ENCODE peak calls at places on chromosomes 7 and 10, in ten cellular contexts. One of them, this sample, is unnamed.

GRCh38 chr7:2404714-2405119 is 1.3 kb downstream of the CHST12 start:
- DNase-seq in fibroblast of mammary gland: no peak
- DNase-seq in astrocyte of the spinal cord: no peak
- DNase-seq in fibroblast of pulmonary artery: no peak
- DNase-seq in left ventricle myocardium inferior: no peak
- DNase-seq in tibial nerve: no peak
- DNase-seq in cardiac fibroblast: no peak
- DNase-seq in progenitor cell of endocrine pancreas: no peak
- DNase-seq in OCI-LY7: peak
- DNase-seq in lower lobe of right lung: no peak
- DNase-seq in this sample: no peak

GRCh38 chr7:95342642-95343252 is 18.4 kb upstream of the PON1 start:
- DNase-seq in progenitor cell of endocrine pancreas: no peak
- DNase-seq in astrocyte of the spinal cord: peak
- DNase-seq in lower lobe of right lung: no peak
- DNase-seq in OCI-LY7: no peak
- DNase-seq in fibroblast of pulmonary artery: no peak
- DNase-seq in cardiac fibroblast: no peak
- DNase-seq in fibroblast of mammary gland: no peak
- DNase-seq in tibial nerve: no peak
- DNase-seq in left ventricle myocardium inferior: no peak
- DNase-seq in this sample: no peak

GRCh38 chr10:35765039-35765662 is 123.1 kb upstream of the FZD8 start:
- DNase-seq in lower lobe of right lung: peak
- DNase-seq in fibroblast of pulmonary artery: no peak
- DNase-seq in progenitor cell of endocrine pancreas: peak
- DNase-seq in OCI-LY7: no peak
- DNase-seq in left ventricle myocardium inferior: no peak
- DNase-seq in astrocyte of the spinal cord: no peak
- DNase-seq in tibial nerve: no peak
- DNase-seq in cardiac fibroblast: no peak
- DNase-seq in fibroblast of mammary gland: no peak
- DNase-seq in this sample: no peak

GRCh38 chr10:110326351-110327032 is 21.8 kb upstream of the SMNDC1 start:
- DNase-seq in OCI-LY7: no peak
- DNase-seq in lower lobe of right lung: no peak
- DNase-seq in astrocyte of the spinal cord: peak
- DNase-seq in fibroblast of pulmonary artery: peak
- DNase-seq in progenitor cell of endocrine pancreas: no peak
- DNase-seq in tibial nerve: no peak
- DNase-seq in left ventricle myocardium inferior: no peak
- DNase-seq in cardiac fibroblast: peak
- DNase-seq in fibroblast of mammary gland: peak
- DNase-seq in this sample: peak

GRCh38 chr10:121169406-121169805 is 318.2 kb downstream of the WDR11 start:
- DNase-seq in OCI-LY7: no peak
- DNase-seq in lower lobe of right lung: no peak
- DNase-seq in progenitor cell of endocrine pancreas: no peak
- DNase-seq in fibroblast of pulmonary artery: no peak
- DNase-seq in cardiac fibroblast: no peak
- DNase-seq in astrocyte of the spinal cord: no peak
- DNase-seq in left ventricle myocardium inferior: no peak
- DNase-seq in tibial nerve: no peak
- DNase-seq in fibroblast of mammary gland: no peak
- DNase-seq in this sample: no peak

GRCh38 chr7:26910221-26910620 is 45.8 kb upstream of the SKAP2 start:
- DNase-seq in tibial nerve: no peak
- DNase-seq in progenitor cell of endocrine pancreas: no peak
- DNase-seq in OCI-LY7: no peak
- DNase-seq in astrocyte of the spinal cord: peak
- DNase-seq in fibroblast of pulmonary artery: peak
- DNase-seq in lower lobe of right lung: no peak
- DNase-seq in fibroblast of mammary gland: peak
- DNase-seq in cardiac fibroblast: peak
- DNase-seq in left ventricle myocardium inferior: no peak
- DNase-seq in this sample: no peak

GRCh38 chr7:150981644-150982043 is 3.5 kb upstream of the KCNH2 start:
- DNase-seq in lower lobe of right lung: no peak
- DNase-seq in OCI-LY7: no peak
- DNase-seq in tibial nerve: no peak
- DNase-seq in cardiac fibroblast: no peak
- DNase-seq in fibroblast of pulmonary artery: no peak
- DNase-seq in fibroblast of mammary gland: no peak
- DNase-seq in left ventricle myocardium inferior: no peak
- DNase-seq in progenitor cell of endocrine pancreas: no peak
- DNase-seq in astrocyte of the spinal cord: no peak
- DNase-seq in this sample: no peak

GRCh38 chr7:53596230-53596629 is 560.8 kb downstream of the POM121L12 start:
- DNase-seq in cardiac fibroblast: peak
- DNase-seq in fibroblast of pulmonary artery: no peak
- DNase-seq in left ventricle myocardium inferior: no peak
- DNase-seq in astrocyte of the spinal cord: peak
- DNase-seq in lower lobe of right lung: no peak
- DNase-seq in OCI-LY7: no peak
- DNase-seq in fibroblast of mammary gland: no peak
- DNase-seq in tibial nerve: no peak
- DNase-seq in progenitor cell of endocrine pancreas: no peak
- DNase-seq in this sample: no peak

GRCh38 chr10:96044686-96045085 is 1.3 kb downstream of the CCNJ start:
- DNase-seq in progenitor cell of endocrine pancreas: no peak
- DNase-seq in astrocyte of the spinal cord: peak
- DNase-seq in cardiac fibroblast: peak
- DNase-seq in fibroblast of mammary gland: peak
- DNase-seq in lower lobe of right lung: no peak
- DNase-seq in left ventricle myocardium inferior: no peak
- DNase-seq in fibroblast of pulmonary artery: peak
- DNase-seq in OCI-LY7: no peak
- DNase-seq in tibial nerve: no peak
- DNase-seq in this sample: no peak

GRCh38 chr10:96043895-96044580 is 655 bp downstream of the CCNJ start:
- DNase-seq in tibial nerve: no peak
- DNase-seq in OCI-LY7: peak
- DNase-seq in lower lobe of right lung: peak
- DNase-seq in fibroblast of pulmonary artery: peak
- DNase-seq in progenitor cell of endocrine pancreas: peak
- DNase-seq in fibroblast of mammary gland: peak
- DNase-seq in left ventricle myocardium inferior: peak
- DNase-seq in astrocyte of the spinal cord: peak
- DNase-seq in cardiac fibroblast: peak
- DNase-seq in this sample: peak

GRCh38 chr10:96046546-96046945 is 3.2 kb downstream of the CCNJ start:
- DNase-seq in cardiac fibroblast: no peak
- DNase-seq in OCI-LY7: no peak
- DNase-seq in left ventricle myocardium inferior: no peak
- DNase-seq in fibroblast of pulmonary artery: no peak
- DNase-seq in tibial nerve: no peak
- DNase-seq in fibroblast of mammary gland: no peak
- DNase-seq in progenitor cell of endocrine pancreas: no peak
- DNase-seq in lower lobe of right lung: no peak
- DNase-seq in astrocyte of the spinal cord: no peak
- DNase-seq in this sample: no peak

GRCh38 chr10:96049340-96049739 is 6.0 kb downstream of the CCNJ start:
- DNase-seq in left ventricle myocardium inferior: no peak
- DNase-seq in lower lobe of right lung: no peak
- DNase-seq in fibroblast of mammary gland: no peak
- DNase-seq in OCI-LY7: no peak
- DNase-seq in cardiac fibroblast: no peak
- DNase-seq in progenitor cell of endocrine pancreas: no peak
- DNase-seq in tibial nerve: no peak
- DNase-seq in astrocyte of the spinal cord: no peak
- DNase-seq in fibroblast of pulmonary artery: no peak
- DNase-seq in this sample: no peak

DNA sequence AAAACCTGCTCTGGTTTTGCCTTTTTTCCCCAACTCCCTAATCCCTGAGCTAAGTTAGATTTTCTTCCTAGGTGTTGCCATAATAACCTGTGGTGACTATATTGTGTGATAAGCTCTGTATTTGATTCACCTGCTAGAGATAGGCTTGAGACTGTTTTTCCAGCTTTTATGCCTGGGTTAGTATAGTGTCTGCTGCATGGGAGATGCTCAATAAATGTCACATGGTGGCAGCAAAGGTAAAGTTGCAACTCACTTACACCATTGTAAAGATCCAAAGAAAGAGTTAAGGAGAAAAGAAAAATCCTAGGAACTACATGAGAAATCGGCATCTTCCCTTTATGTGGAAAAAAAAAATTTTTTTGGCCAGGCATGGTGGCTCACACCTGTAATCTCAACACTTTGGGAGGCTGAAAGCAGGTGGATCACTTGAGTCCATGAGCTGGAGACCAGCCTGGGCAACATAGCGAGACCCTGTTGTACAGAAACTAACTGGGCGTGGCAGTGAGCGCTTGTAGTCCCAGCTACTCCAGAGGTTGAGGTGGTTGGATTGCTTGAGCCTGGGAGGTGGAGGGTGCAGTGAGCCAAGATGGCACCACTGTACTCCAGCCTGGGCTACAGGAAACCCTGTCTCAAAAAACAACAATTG is 3.7 kb downstream of the CCNJ start:
- DNase-seq in lower lobe of right lung: no peak
- DNase-seq in OCI-LY7: peak
- DNase-seq in tibial nerve: no peak
- DNase-seq in astrocyte of the spinal cord: no peak
- DNase-seq in progenitor cell of endocrine pancreas: no peak
- DNase-seq in left ventricle myocardium inferior: no peak
- DNase-seq in fibroblast of mammary gland: peak
- DNase-seq in cardiac fibroblast: peak
- DNase-seq in fibroblast of pulmonary artery: no peak
- DNase-seq in this sample: no peak
- TF ChIP-seq CTCF in lower lobe of right lung: no peak
- TF ChIP-seq CTCF in OCI-LY7: peak
- TF ChIP-seq CTCF in tibial nerve: no peak
- TF ChIP-seq CTCF in astrocyte of the spinal cord: peak
- TF ChIP-seq CTCF in progenitor cell of endocrine pancreas: no peak
- TF ChIP-seq CTCF in left ventricle myocardium inferior: no peak
- TF ChIP-seq CTCF in fibroblast of mammary gland: no peak
- TF ChIP-seq CTCF in cardiac fibroblast: no peak
- TF ChIP-seq CTCF in fibroblast of pulmonary artery: no peak
- TF ChIP-seq CTCF in this sample: no peak

DNA sequence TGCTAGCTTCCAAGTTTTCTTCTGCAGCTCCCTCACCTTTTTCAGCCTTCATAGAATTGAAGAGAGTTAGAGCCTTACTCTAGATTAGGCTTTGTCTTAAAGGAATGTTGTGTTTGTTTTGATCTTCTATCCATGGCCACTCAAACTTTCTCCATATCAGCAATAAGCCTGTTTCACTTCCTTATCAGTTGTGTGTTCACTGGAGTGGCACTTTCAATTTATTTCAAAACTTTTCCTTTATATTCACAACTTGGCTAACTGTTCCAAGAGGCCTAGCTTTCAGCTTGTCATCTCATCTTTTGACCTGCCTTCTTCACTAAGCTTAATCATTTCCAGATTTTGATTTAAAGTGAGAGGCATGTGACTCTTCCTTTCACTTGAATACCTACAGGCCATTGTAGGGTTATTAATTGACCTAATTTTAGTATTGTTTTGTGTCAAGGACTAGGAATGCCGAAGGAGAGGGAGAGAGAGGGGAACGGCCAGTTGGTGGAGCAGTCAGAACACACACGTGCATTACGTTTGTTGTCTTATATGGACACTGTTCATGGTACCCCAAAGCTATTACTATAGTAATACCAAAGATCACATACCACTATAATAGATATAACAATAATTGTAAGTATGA is 5.4 kb upstream of the GNAT3 start:
- DNase-seq in OCI-LY7: no peak
- DNase-seq in fibroblast of pulmonary artery: no peak
- DNase-seq in fibroblast of mammary gland: peak
- DNase-seq in astrocyte of the spinal cord: no peak
- DNase-seq in tibial nerve: no peak
- DNase-seq in lower lobe of right lung: no peak
- DNase-seq in progenitor cell of endocrine pancreas: no peak
- DNase-seq in cardiac fibroblast: no peak
- DNase-seq in left ventricle myocardium inferior: no peak
- DNase-seq in this sample: no peak
- TF ChIP-seq CTCF in OCI-LY7: no peak
- TF ChIP-seq CTCF in fibroblast of pulmonary artery: no peak
- TF ChIP-seq CTCF in fibroblast of mammary gland: no peak
- TF ChIP-seq CTCF in astrocyte of the spinal cord: no peak
- TF ChIP-seq CTCF in tibial nerve: no peak
- TF ChIP-seq CTCF in lower lobe of right lung: no peak
- TF ChIP-seq CTCF in progenitor cell of endocrine pancreas: no peak
- TF ChIP-seq CTCF in cardiac fibroblast: no peak
- TF ChIP-seq CTCF in left ventricle myocardium inferior: peak
- TF ChIP-seq CTCF in this sample: no peak

GRCh38 chr7:17043012-17043877 is 161.5 kb upstream of the AGR3 start:
- DNase-seq in astrocyte of the spinal cord: peak
- DNase-seq in tibial nerve: no peak
- DNase-seq in progenitor cell of endocrine pancreas: no peak
- DNase-seq in fibroblast of pulmonary artery: peak
- DNase-seq in cardiac fibroblast: peak
- DNase-seq in fibroblast of mammary gland: peak
- DNase-seq in OCI-LY7: no peak
- DNase-seq in lower lobe of right lung: no peak
- DNase-seq in left ventricle myocardium inferior: no peak
- DNase-seq in this sample: no peak

GRCh38 chr7:17046666-17047065 is 164.9 kb upstream of the AGR3 start:
- DNase-seq in astrocyte of the spinal cord: no peak
- DNase-seq in left ventricle myocardium inferior: no peak
- DNase-seq in fibroblast of pulmonary artery: peak
- DNase-seq in progenitor cell of endocrine pancreas: no peak
- DNase-seq in tibial nerve: no peak
- DNase-seq in cardiac fibroblast: no peak
- DNase-seq in fibroblast of mammary gland: peak
- DNase-seq in OCI-LY7: no peak
- DNase-seq in lower lobe of right lung: peak
- DNase-seq in this sample: no peak

GRCh38 chr7:17042211-17042610 is 160.4 kb upstream of the AGR3 start:
- DNase-seq in astrocyte of the spinal cord: no peak
- DNase-seq in fibroblast of mammary gland: no peak
- DNase-seq in left ventricle myocardium inferior: no peak
- DNase-seq in lower lobe of right lung: no peak
- DNase-seq in OCI-LY7: no peak
- DNase-seq in fibroblast of pulmonary artery: no peak
- DNase-seq in progenitor cell of endocrine pancreas: no peak
- DNase-seq in tibial nerve: no peak
- DNase-seq in cardiac fibroblast: no peak
- DNase-seq in this sample: no peak

GRCh38 chr7:17044868-17045267 is 163.1 kb upstream of the AGR3 start:
- DNase-seq in lower lobe of right lung: no peak
- DNase-seq in fibroblast of pulmonary artery: no peak
- DNase-seq in left ventricle myocardium inferior: no peak
- DNase-seq in cardiac fibroblast: no peak
- DNase-seq in astrocyte of the spinal cord: no peak
- DNase-seq in OCI-LY7: no peak
- DNase-seq in fibroblast of mammary gland: no peak
- DNase-seq in tibial nerve: no peak
- DNase-seq in progenitor cell of endocrine pancreas: no peak
- DNase-seq in this sample: no peak

GRCh38 chr7:17044396-17044795 is 162.6 kb upstream of the AGR3 start:
- DNase-seq in OCI-LY7: no peak
- DNase-seq in left ventricle myocardium inferior: no peak
- DNase-seq in cardiac fibroblast: no peak
- DNase-seq in progenitor cell of endocrine pancreas: no peak
- DNase-seq in lower lobe of right lung: no peak
- DNase-seq in astrocyte of the spinal cord: no peak
- DNase-seq in tibial nerve: no peak
- DNase-seq in fibroblast of mammary gland: no peak
- DNase-seq in fibroblast of pulmonary artery: no peak
- DNase-seq in this sample: no peak
- TF ChIP-seq CTCF in OCI-LY7: no peak
- TF ChIP-seq CTCF in left ventricle myocardium inferior: no peak
- TF ChIP-seq CTCF in cardiac fibroblast: no peak
- TF ChIP-seq CTCF in progenitor cell of endocrine pancreas: no peak
- TF ChIP-seq CTCF in lower lobe of right lung: no peak
- TF ChIP-seq CTCF in astrocyte of the spinal cord: no peak
- TF ChIP-seq CTCF in tibial nerve: no peak
- TF ChIP-seq CTCF in fibroblast of mammary gland: no peak
- TF ChIP-seq CTCF in fibroblast of pulmonary artery: no peak
- TF ChIP-seq CTCF in this sample: no peak

GRCh38 chr7:142307246-142307900 is 49.5 kb upstream of the PRSS58 start:
- DNase-seq in OCI-LY7: no peak
- DNase-seq in fibroblast of pulmonary artery: no peak
- DNase-seq in fibroblast of mammary gland: no peak
- DNase-seq in lower lobe of right lung: no peak
- DNase-seq in astrocyte of the spinal cord: no peak
- DNase-seq in tibial nerve: no peak
- DNase-seq in cardiac fibroblast: no peak
- DNase-seq in progenitor cell of endocrine pancreas: no peak
- DNase-seq in left ventricle myocardium inferior: no peak
- DNase-seq in this sample: no peak

GRCh38 chr7:142301923-142302550 is 44.2 kb upstream of the PRSS58 start:
- DNase-seq in fibroblast of pulmonary artery: no peak
- DNase-seq in left ventricle myocardium inferior: no peak
- DNase-seq in progenitor cell of endocrine pancreas: no peak
- DNase-seq in astrocyte of the spinal cord: peak
- DNase-seq in OCI-LY7: peak
- DNase-seq in lower lobe of right lung: no peak
- DNase-seq in tibial nerve: no peak
- DNase-seq in fibroblast of mammary gland: peak
- DNase-seq in cardiac fibroblast: peak
- DNase-seq in this sample: peak

GRCh38 chr7:142301299-142301698 is 43.4 kb upstream of the PRSS58 start:
- DNase-seq in fibroblast of pulmonary artery: no peak
- DNase-seq in fibroblast of mammary gland: peak
- DNase-seq in astrocyte of the spinal cord: no peak
- DNase-seq in tibial nerve: no peak
- DNase-seq in cardiac fibroblast: no peak
- DNase-seq in lower lobe of right lung: no peak
- DNase-seq in progenitor cell of endocrine pancreas: no peak
- DNase-seq in OCI-LY7: peak
- DNase-seq in left ventricle myocardium inferior: no peak
- DNase-seq in this sample: no peak

GRCh38 chr7:142300689-142301088 is 42.8 kb upstream of the PRSS58 start:
- DNase-seq in astrocyte of the spinal cord: no peak
- DNase-seq in progenitor cell of endocrine pancreas: no peak
- DNase-seq in fibroblast of pulmonary artery: no peak
- DNase-seq in left ventricle myocardium inferior: no peak
- DNase-seq in cardiac fibroblast: no peak
- DNase-seq in OCI-LY7: peak
- DNase-seq in lower lobe of right lung: no peak
- DNase-seq in tibial nerve: no peak
- DNase-seq in fibroblast of mammary gland: peak
- DNase-seq in this sample: peak

DNA sequence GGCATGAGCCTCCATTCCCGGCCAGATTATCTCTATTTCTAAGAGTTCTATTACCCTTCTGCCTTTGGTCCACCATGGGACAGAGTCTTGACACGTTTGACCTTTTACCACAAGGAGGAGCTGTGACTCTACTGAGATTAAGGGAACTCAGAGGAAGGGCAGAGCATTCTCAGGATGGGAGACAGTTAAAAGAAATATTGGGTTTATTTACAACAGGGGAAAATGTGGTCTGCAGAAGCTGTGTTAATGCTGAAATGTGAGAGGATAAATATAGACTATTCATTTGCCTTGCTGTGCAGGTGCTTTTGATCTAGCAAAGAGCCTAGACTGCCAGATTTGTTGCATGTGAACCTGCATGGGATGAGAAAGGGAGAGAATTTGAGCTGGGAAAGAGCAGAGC is 45.8 kb upstream of the PRSS58 start:
- DNase-seq in left ventricle myocardium inferior: no peak
- DNase-seq in astrocyte of the spinal cord: no peak
- DNase-seq in progenitor cell of endocrine pancreas: no peak
- DNase-seq in cardiac fibroblast: peak
- DNase-seq in fibroblast of mammary gland: peak
- DNase-seq in lower lobe of right lung: no peak
- DNase-seq in OCI-LY7: peak
- DNase-seq in tibial nerve: no peak
- DNase-seq in fibroblast of pulmonary artery: no peak
- DNase-seq in this sample: peak
- TF ChIP-seq CTCF in left ventricle myocardium inferior: peak
- TF ChIP-seq CTCF in astrocyte of the spinal cord: no peak
- TF ChIP-seq CTCF in progenitor cell of endocrine pancreas: peak
- TF ChIP-seq CTCF in cardiac fibroblast: no peak
- TF ChIP-seq CTCF in fibroblast of mammary gland: peak
- TF ChIP-seq CTCF in lower lobe of right lung: no peak
- TF ChIP-seq CTCF in OCI-LY7: peak
- TF ChIP-seq CTCF in tibial nerve: no peak
- TF ChIP-seq CTCF in fibroblast of pulmonary artery: no peak
- TF ChIP-seq CTCF in this sample: peak